ENCODE peak calls at places on chromosomes 1 and 21, in five cellular contexts. One of them, this sample, is unnamed.

GRCh38 chr1:37634554-37635308 is at the start of gene RSPO1:
- DNase-seq in aorta: no peak
- DNase-seq in GM23338: peak; percentile 46
- DNase-seq in fibroblast of lung: peak; percentile 15
- DNase-seq in thoracic aorta: no peak
- DNase-seq in this sample: no peak

GRCh38 chr1:33902486-33903209 is 38.8 kb downstream of the HMGB4 start:
- DNase-seq in fibroblast of lung: peak; percentile 55
- DNase-seq in thoracic aorta: no peak
- DNase-seq in GM23338: no peak
- DNase-seq in aorta: no peak
- DNase-seq in this sample: no peak

GRCh38 chr1:25208561-25209222 is 23.6 kb downstream of the SYF2 start:
- DNase-seq in thoracic aorta: no peak
- DNase-seq in fibroblast of lung: no peak
- DNase-seq in GM23338: no peak
- DNase-seq in aorta: no peak
- DNase-seq in this sample: no peak

GRCh38 chr1:43930168-43930948 is 3.2 kb upstream of the ARTN start:
- DNase-seq in aorta: no peak
- DNase-seq in thoracic aorta: no peak
- DNase-seq in GM23338: peak; percentile 85
- DNase-seq in fibroblast of lung: no peak
- DNase-seq in this sample: no peak

GRCh38 chr1:165259706-165260105 is 96.8 kb downstream of the LMX1A start:
- DNase-seq in aorta: no peak
- DNase-seq in fibroblast of lung: no peak
- DNase-seq in GM23338: no peak
- DNase-seq in thoracic aorta: no peak
- DNase-seq in this sample: no peak

GRCh38 chr1:1889847-1890505 is 911 bp downstream of the GNB1 start:
- DNase-seq in fibroblast of lung: peak; percentile 56
- DNase-seq in GM23338: peak; percentile 72
- DNase-seq in aorta: peak; percentile 87
- DNase-seq in thoracic aorta: no peak
- DNase-seq in this sample: peak; percentile 33

GRCh38 chr1:200558866-200559459 is 61.6 kb downstream of the KIF14 start:
- DNase-seq in GM23338: peak; percentile 59
- DNase-seq in thoracic aorta: no peak
- DNase-seq in fibroblast of lung: peak; percentile 48
- DNase-seq in aorta: no peak
- DNase-seq in this sample: peak; percentile 22

GRCh38 chr1:117697220-117697781 is 91.5 kb downstream of the TENT5C start:
- DNase-seq in fibroblast of lung: peak; percentile 34
- DNase-seq in thoracic aorta: no peak
- DNase-seq in aorta: no peak
- DNase-seq in GM23338: no peak
- DNase-seq in this sample: no peak

GRCh38 chr1:200524092-200524491 is 96.5 kb downstream of the KIF14 start:
- DNase-seq in fibroblast of lung: no peak
- DNase-seq in aorta: no peak
- DNase-seq in GM23338: peak; percentile 52
- DNase-seq in thoracic aorta: no peak
- DNase-seq in this sample: no peak

GRCh38 chr1:118143828-118144227 is 41.2 kb downstream of the SPAG17 start:
- DNase-seq in GM23338: no peak
- DNase-seq in fibroblast of lung: peak; percentile 46
- DNase-seq in thoracic aorta: no peak
- DNase-seq in aorta: no peak
- DNase-seq in this sample: no peak

GRCh38 chr1:36157115-36157903 is 1.3 kb downstream of the MAP7D1 start:
- DNase-seq in GM23338: peak; percentile 36
- DNase-seq in thoracic aorta: no peak
- DNase-seq in fibroblast of lung: peak; percentile 59
- DNase-seq in aorta: no peak
- DNase-seq in this sample: no peak

GRCh38 chr1:28180310-28181305 is 4.1 kb upstream of the PTAFR start:
- DNase-seq in aorta: no peak
- DNase-seq in GM23338: peak; percentile 22
- DNase-seq in thoracic aorta: no peak
- DNase-seq in fibroblast of lung: no peak
- DNase-seq in this sample: no peak

GRCh38 chr1:183604048-183604808 is 14.0 kb upstream of the NCF2 start:
- DNase-seq in thoracic aorta: no peak
- DNase-seq in fibroblast of lung: peak; percentile 98
- DNase-seq in GM23338: no peak
- DNase-seq in aorta: peak; percentile 65
- DNase-seq in this sample: no peak

GRCh38 chr1:155226188-155226909 is 17.9 kb downstream of the MTX1 start:
- DNase-seq in GM23338: peak; percentile 96
- DNase-seq in fibroblast of lung: peak; percentile 80
- DNase-seq in aorta: peak; percentile 86
- DNase-seq in thoracic aorta: peak; percentile 55
- DNase-seq in this sample: peak; percentile 91

GRCh38 chr1:23951646-23952095 is 8.0 kb upstream of the PNRC2 start:
- DNase-seq in fibroblast of lung: peak; percentile 97
- DNase-seq in thoracic aorta: peak; percentile 14
- DNase-seq in aorta: no peak
- DNase-seq in GM23338: no peak
- DNase-seq in this sample: no peak
- H3K27ac ChIP-seq in fibroblast of lung: peak overlapping the region; percentile 10
- H3K27ac ChIP-seq in thoracic aorta: peak overlapping the region; percentile 52
- H3K27ac ChIP-seq in aorta: peak overlapping the region; percentile 57
- H3K27ac ChIP-seq in GM23338: no peak overlapping the region
- H3K27ac ChIP-seq in this sample: no peak overlapping the region

DNA sequence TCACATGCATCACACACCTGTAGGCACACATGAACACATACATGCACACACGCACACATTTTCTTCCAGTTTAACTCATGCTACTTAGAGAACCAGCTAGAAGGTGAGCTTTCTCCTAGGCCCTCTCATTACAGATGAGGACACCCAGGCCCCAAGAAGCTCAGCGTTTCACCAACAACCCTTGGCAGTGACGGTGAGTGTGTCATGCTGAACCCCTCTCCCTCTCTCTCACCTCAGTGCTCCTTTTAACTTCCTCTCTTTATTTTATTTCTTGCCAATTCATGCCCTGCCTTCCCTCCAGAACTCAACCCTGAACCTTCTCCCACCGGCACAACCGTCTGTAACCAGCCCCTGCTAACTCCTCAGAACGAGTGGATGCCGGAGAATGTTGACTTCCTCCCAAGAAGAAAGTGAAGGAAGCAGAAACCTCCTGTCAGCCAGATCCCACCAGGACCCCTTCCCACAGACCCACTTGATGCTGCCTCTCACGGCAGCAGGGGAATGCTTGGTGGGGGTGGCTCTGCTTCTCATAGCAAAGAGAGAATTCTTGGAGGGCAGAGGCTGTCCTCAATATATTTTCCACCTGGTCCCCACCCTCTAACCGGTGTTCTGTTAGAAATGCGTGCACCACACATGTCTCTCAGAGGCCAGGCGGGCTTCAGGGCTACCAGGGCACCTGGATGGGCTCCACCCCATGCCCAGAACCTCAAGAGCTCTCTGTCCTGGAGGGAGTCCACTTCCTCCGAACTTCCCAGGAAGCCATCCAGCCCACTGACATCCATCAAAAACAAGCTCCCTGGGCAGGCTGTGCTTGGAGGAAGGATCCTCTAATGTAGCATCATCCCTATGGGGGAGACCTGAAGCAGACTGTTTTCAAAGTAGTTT is 134.0 kb downstream of the TOMM20 start:
- DNase-seq in GM23338: no peak
- DNase-seq in fibroblast of lung: no peak
- DNase-seq in thoracic aorta: no peak
- DNase-seq in aorta: no peak
- DNase-seq in this sample: no peak
- H3K27ac ChIP-seq in GM23338: no peak overlapping the region
- H3K27ac ChIP-seq in fibroblast of lung: no peak overlapping the region
- H3K27ac ChIP-seq in thoracic aorta: no peak overlapping the region
- H3K27ac ChIP-seq in aorta: peak overlapping the region; percentile 9
- H3K27ac ChIP-seq in this sample: no peak overlapping the region

GRCh38 chr1:6034750-6035096 is 11.0 kb upstream of the KCNAB2 start:
- DNase-seq in thoracic aorta: no peak
- DNase-seq in fibroblast of lung: no peak
- DNase-seq in aorta: no peak
- DNase-seq in GM23338: no peak
- DNase-seq in this sample: no peak

GRCh38 chr1:6033986-6034749 is 11.5 kb upstream of the KCNAB2 start:
- DNase-seq in aorta: no peak
- DNase-seq in fibroblast of lung: no peak
- DNase-seq in GM23338: peak; percentile 84
- DNase-seq in thoracic aorta: no peak
- DNase-seq in this sample: peak; percentile 24

GRCh38 chr1:6037338-6037762 is 8.3 kb upstream of the KCNAB2 start:
- DNase-seq in thoracic aorta: no peak
- DNase-seq in aorta: no peak
- DNase-seq in GM23338: no peak
- DNase-seq in fibroblast of lung: no peak
- DNase-seq in this sample: no peak

GRCh38 chr1:6035719-6036118 is 10.0 kb upstream of the KCNAB2 start:
- DNase-seq in GM23338: peak; percentile 31
- DNase-seq in fibroblast of lung: no peak
- DNase-seq in thoracic aorta: no peak
- DNase-seq in aorta: no peak
- DNase-seq in this sample: no peak

DNA sequence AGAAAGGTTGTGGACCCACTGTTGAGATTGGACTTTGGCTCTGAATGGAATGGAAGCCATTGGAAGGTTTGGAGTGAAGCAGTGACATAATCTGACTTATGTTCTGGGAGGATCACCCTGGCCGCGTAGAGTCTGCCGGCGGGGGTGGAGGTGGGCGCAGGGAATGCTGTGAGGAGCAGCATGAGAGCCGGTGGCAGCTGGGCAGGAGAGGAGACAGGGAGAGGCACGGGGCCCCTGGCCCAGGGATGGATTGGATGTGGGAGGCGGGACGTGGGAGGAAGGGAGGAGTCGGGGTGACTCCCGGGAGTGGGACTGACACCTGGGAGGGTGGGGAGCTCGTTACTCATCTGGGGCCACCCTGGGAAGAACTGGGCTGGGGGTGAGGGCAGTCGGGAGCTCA is 10.4 kb upstream of the KCNAB2 start:
- DNase-seq in thoracic aorta: no peak
- DNase-seq in GM23338: no peak
- DNase-seq in fibroblast of lung: no peak
- DNase-seq in aorta: no peak
- DNase-seq in this sample: no peak
- H3K27ac ChIP-seq in thoracic aorta: no peak overlapping the region
- H3K27ac ChIP-seq in GM23338: no peak overlapping the region
- H3K27ac ChIP-seq in fibroblast of lung: no peak overlapping the region
- H3K27ac ChIP-seq in aorta: no peak overlapping the region
- H3K27ac ChIP-seq in this sample: peak overlapping the region; percentile 34

DNA sequence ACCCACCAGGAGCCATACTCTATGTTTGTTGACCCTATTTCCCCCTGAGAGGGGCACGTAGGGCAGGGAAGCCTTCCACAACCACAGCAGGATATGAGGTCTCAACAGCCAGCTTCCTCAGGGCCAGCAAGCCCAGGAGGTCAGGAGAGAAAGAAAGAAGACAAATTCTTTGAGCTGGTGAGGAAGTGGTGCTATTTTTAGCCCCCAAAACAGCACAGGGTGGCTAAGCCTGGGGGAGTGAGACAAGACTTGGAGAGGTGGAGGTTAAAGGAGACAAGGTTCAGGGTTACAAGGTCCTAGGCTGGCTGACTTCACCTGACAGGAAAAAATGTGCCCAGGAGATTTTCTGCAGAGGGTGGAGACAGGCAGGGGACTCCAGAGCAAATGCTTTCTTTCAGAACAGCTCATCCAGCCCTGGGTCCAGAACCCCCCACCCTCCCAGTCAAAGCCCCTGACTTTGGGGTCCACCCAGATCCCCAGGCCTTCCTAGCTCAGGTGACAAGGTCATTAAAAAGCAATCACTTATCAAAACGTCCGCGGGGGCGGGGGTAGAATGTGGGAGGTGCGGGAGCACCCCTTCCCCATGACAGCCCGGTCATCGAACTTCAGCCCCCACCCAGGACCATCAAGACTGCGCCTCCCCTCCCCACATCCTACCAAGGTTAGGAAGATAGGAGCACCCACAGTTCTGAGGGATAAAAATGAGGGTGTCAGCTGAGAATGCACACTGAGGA is 1.3 kb downstream of the SV2A start:
- DNase-seq in thoracic aorta: no peak
- DNase-seq in aorta: no peak
- DNase-seq in fibroblast of lung: no peak
- DNase-seq in GM23338: no peak
- DNase-seq in this sample: no peak
- H3K27ac ChIP-seq in thoracic aorta: peak overlapping the region; percentile 82
- H3K27ac ChIP-seq in aorta: peak overlapping the region; percentile 64
- H3K27ac ChIP-seq in fibroblast of lung: no peak overlapping the region
- H3K27ac ChIP-seq in GM23338: no peak overlapping the region
- H3K27ac ChIP-seq in this sample: no peak overlapping the region

DNA sequence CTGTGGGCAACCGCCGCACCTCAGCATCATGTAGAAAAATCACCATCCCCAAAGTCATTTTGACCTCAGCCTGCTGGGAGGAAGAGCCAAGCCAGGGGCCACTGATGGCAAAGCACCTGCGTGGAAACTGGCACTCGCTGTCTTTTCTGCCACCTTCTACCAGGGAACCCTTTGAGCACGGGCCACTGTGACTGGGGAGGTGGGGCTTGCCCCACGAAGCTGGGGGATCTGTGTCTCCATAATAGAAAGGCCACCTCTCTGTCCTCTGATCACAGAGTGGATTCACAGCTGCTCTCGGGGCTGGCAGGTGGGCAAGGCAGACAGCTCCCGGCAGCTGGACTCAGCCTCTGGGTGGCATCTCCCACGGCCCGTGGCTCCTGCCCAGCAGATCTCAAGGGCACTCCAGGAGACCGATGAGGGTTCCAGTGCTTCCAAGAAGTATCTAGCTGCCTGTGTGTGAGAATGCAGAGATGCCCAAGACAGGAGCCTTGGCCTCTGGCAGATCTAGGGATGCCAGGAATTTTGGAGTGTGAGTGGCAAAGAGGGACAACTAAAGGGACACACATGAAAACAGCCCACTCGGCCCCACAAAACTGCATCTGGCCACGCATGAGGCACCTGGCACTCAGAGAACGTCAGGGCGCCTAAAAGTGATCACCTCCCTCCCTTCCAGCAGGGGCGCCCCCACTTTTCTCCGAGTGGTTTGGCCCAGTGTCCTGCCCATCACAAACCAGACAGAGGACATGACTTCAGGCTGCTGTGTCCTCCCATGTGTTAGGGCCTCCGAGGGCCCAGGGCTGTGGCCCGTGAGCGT is 102.6 kb downstream of the PDE9A start:
- DNase-seq in thoracic aorta: no peak
- DNase-seq in aorta: peak; percentile 32
- DNase-seq in GM23338: no peak
- DNase-seq in fibroblast of lung: no peak
- DNase-seq in this sample: no peak
- H3K27ac ChIP-seq in thoracic aorta: no peak overlapping the region
- H3K27ac ChIP-seq in aorta: no peak overlapping the region
- H3K27ac ChIP-seq in GM23338: no peak overlapping the region
- H3K27ac ChIP-seq in fibroblast of lung: no peak overlapping the region
- H3K27ac ChIP-seq in this sample: no peak overlapping the region

DNA sequence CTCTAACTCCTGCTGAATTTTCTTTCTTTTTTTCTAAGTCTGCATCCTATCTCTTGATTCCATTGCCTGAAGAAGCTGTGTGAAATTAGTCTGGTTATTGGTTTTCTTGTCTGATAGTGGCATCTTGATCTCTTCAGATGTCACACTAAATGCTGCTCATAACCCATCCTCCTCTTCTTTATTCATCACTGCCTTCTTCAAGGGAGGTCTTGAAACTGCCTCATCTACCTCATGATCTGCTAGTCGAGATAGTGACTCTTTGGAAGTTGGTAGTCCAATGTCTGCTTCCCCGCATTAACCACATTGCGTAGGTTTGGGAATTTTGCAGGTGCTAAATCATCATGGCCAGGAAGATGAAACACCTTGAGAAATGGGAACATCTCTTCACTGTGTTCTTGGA is 15.7 kb downstream of the DYRK3 start:
- DNase-seq in aorta: no peak
- DNase-seq in GM23338: no peak
- DNase-seq in fibroblast of lung: no peak
- DNase-seq in thoracic aorta: no peak
- DNase-seq in this sample: no peak
- H3K27ac ChIP-seq in aorta: no peak overlapping the region
- H3K27ac ChIP-seq in GM23338: no peak overlapping the region
- H3K27ac ChIP-seq in fibroblast of lung: no peak overlapping the region
- H3K27ac ChIP-seq in thoracic aorta: no peak overlapping the region
- H3K27ac ChIP-seq in this sample: no peak overlapping the region